ENCODE peak calls at places on chromosomes 5 and 9, in four cellular contexts. U is HepG2, A is SK-N-SH, B is K562. N is an unnamed sample.
A peak's percentile ranks its signal among the peaks of the same experiment; 100 is the strongest.

GRCh38 chr5:42949348-42950090 is 90.6 kb downstream of the ANXA2R start:
- DNase-seq in U (peak; percentile 76), B (no peak), A (peak; percentile 68), N (no peak)

GRCh38 chr5:22850981-22851380 is 2.2 kb downstream of the CDH12 start:
- DNase-seq in B (no peak), A (no peak), U (no peak), N (no peak)

GRCh38 chr5:15031180-15031579 is 159.6 kb upstream of the ANKH start:
- DNase-seq in B (no peak), A (no peak), U (peak; percentile 4), N (no peak)

GRCh38 chr5:17282283-17283120 is 65.1 kb downstream of the BASP1 start:
- DNase-seq in A (no peak), U (no peak), B (no peak), N (no peak)

GRCh38 chr9:107251756-107252322 is 31.2 kb upstream of the RAD23B start:
- DNase-seq in B (no peak), U (peak; percentile 97), A (peak; percentile 36), N (no peak)

GRCh38 chr9:6226696-6227095 is 11.1 kb downstream of the IL33 start:
- DNase-seq in B (no peak), A (no peak), U (no peak), N (no peak)

GRCh38 chr9:115691097-115691496 is 462.5 kb upstream of the PAPPA start:
- DNase-seq in B (no peak), U (no peak), A (no peak), N (no peak)

GRCh38 chr5:38463634-38464521 is 92.6 kb downstream of the LIFR start:
- DNase-seq in U (peak; percentile 83), A (no peak), B (no peak), N (peak; percentile 84)

GRCh38 chr9:137136926-137137607 is 1.9 kb upstream of the GRIN1 start:
- DNase-seq in U (no peak), B (peak; percentile 45), A (no peak), N (no peak)

GRCh38 chr5:169581580-169582227 is 1.9 kb upstream of the SPDL1 start:
- DNase-seq in U (peak; percentile 46), B (peak; percentile 45), A (peak; percentile 39), N (peak; percentile 44)

GRCh38 chr5:101942321-101942882 is 353.7 kb downstream of the SLCO4C1 start:
- DNase-seq in A (peak; percentile 27), U (peak; percentile 27), B (no peak), N (peak; percentile 27)

GRCh38 chr5:146828385-146828784 is 50.2 kb downstream of the PPP2R2B start:
- DNase-seq in U (no peak), B (no peak), A (peak; percentile 47), N (no peak)

GRCh38 chr5:820245-820644 is 30.5 kb downstream of the ZDHHC11 start:
- DNase-seq in A (no peak), B (no peak), U (no peak), N (no peak)

GRCh38 chr9:128899566-128900322 is 17.8 kb downstream of the LRRC8A start:
- DNase-seq in B (no peak), A (no peak), U (no peak), N (no peak)

GRCh38 chr9:124256517-124257069 is 1.2 kb upstream of the NEK6 start:
- DNase-seq in B (no peak), A (no peak), U (peak; percentile 39), N (no peak)

GRCh38 chr5:172630961-172631360 is 10.1 kb upstream of the NEURL1B start:
- DNase-seq in A (no peak), U (no peak), B (no peak), N (no peak)

GRCh38 chr9:115891929-115892328 is 261.7 kb upstream of the PAPPA start:
- DNase-seq in U (no peak), A (no peak), B (no peak), N (no peak)

GRCh38 chr9:74458832-74459231 is 38.3 kb upstream of the RORB start:
- DNase-seq in U (no peak), A (no peak), B (no peak), N (no peak)

GRCh38 chr5:169183581-169183980 is 117.4 kb downstream of the SLIT3 start:
- DNase-seq in A (no peak), U (no peak), B (no peak), N (no peak)

GRCh38 chr5:169895876-169896275 is 84.4 kb downstream of the INSYN2B start:
- DNase-seq in A (no peak), U (no peak), B (no peak), N (no peak)

GRCh38 chr5:67303356-67303755 is 106.8 kb upstream of the CD180 start:
- DNase-seq in U (no peak), A (no peak), B (no peak), N (no peak)

GRCh38 chr9:135869916-135870315 is 37.4 kb downstream of the CAMSAP1 start:
- DNase-seq in B (no peak), A (no peak), U (no peak), N (no peak)

DNA sequence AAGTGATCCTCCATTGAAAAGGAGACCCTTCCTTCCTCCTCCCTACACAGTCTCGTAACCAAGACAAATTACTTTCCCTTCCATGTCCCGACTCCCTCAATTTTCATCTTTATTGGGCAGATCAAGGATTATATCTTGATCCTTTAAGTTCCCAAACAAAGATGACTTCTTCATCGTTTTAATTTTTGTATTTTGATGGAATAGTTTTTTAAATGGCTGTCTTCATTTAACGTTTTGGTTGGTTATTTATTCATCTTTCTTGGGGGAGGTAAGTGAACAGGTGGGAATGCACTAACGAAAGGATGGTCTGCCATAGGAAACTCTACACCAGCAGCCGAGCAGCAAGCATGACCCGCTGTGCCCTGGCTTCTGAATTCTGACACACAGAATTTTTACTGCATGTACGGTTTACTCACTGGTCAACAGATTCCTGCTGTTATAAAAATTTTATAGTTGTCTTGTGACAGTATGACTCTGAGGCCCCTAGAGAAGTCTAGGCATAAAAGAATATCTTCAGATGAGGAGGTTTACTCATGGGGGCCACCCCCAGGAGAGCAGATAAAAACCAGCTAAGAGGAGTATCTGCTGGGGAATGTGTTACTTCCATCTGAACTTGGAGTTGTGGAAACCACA is 137.5 kb upstream of the TUT7 start:
- DNase-seq in U (no peak), B (no peak), A (no peak), N (no peak)
- TF ChIP-seq ELF1 in U (no peak), B (no peak), A (no peak), N (no peak)

GRCh38 chr5:96006291-96006690 is 44.6 kb upstream of the ELL2 start:
- DNase-seq in U (no peak), A (no peak), B (no peak), N (no peak)

GRCh38 chr5:96008987-96009647 is 47.5 kb upstream of the ELL2 start:
- DNase-seq in A (no peak), U (no peak), B (no peak), N (no peak)

GRCh38 chr5:96004754-96005153 is 43.1 kb upstream of the ELL2 start:
- DNase-seq in B (no peak), A (no peak), U (no peak), N (no peak)

GRCh38 chr5:96007051-96007450 is 45.4 kb upstream of the ELL2 start:
- DNase-seq in U (no peak), B (no peak), A (no peak), N (no peak)

GRCh38 chr5:96008487-96008886 is 46.8 kb upstream of the ELL2 start:
- DNase-seq in U (no peak), B (no peak), A (no peak), N (no peak)
- TF ChIP-seq ELF1 in U (no peak), B (no peak), A (no peak), N (no peak)

GRCh38 chr5:83281658-83282057 is 189.9 kb upstream of the VCAN start:
- DNase-seq in A (no peak), U (no peak), B (no peak), N (peak; percentile 89)
- TF ChIP-seq ELF1 in A (peak; percentile 42), U (no peak), B (no peak), N (peak; percentile 27)

GRCh38 chr9:114077162-114077837 is 800 bp downstream of the AMBP start:
- DNase-seq in B (no peak), A (no peak), U (no peak), N (no peak)

GRCh38 chr9:114072181-114073140 is 5.6 kb downstream of the AMBP start:
- DNase-seq in U (no peak), A (no peak), B (no peak), N (no peak)

GRCh38 chr9:114078021-114078780 is at the start of gene AMBP:
- DNase-seq in A (peak; percentile 12), B (peak; percentile 41), U (peak; percentile 96), N (no peak)

GRCh38 chr9:114076237-114077161 is 1.6 kb downstream of the AMBP start:
- DNase-seq in A (no peak), B (no peak), U (peak; percentile 45), N (no peak)

GRCh38 chr9:114075602-114076001 is 2.5 kb downstream of the AMBP start:
- DNase-seq in B (no peak), U (no peak), A (no peak), N (no peak)
- TF ChIP-seq ELF1 in B (no peak), U (no peak), A (no peak), N (no peak)

GRCh38 chr5:51226420-51226735 is 156.9 kb upstream of the ISL1 start:
- DNase-seq in B (no peak), U (peak; percentile 13), A (no peak), N (peak; percentile 40)

GRCh38 chr5:51227963-51228515 is 155.2 kb upstream of the ISL1 start:
- DNase-seq in U (no peak), B (no peak), A (no peak), N (no peak)

GRCh38 chr5:51230336-51230735 is 152.9 kb upstream of the ISL1 start:
- DNase-seq in B (no peak), A (no peak), U (no peak), N (no peak)

DNA sequence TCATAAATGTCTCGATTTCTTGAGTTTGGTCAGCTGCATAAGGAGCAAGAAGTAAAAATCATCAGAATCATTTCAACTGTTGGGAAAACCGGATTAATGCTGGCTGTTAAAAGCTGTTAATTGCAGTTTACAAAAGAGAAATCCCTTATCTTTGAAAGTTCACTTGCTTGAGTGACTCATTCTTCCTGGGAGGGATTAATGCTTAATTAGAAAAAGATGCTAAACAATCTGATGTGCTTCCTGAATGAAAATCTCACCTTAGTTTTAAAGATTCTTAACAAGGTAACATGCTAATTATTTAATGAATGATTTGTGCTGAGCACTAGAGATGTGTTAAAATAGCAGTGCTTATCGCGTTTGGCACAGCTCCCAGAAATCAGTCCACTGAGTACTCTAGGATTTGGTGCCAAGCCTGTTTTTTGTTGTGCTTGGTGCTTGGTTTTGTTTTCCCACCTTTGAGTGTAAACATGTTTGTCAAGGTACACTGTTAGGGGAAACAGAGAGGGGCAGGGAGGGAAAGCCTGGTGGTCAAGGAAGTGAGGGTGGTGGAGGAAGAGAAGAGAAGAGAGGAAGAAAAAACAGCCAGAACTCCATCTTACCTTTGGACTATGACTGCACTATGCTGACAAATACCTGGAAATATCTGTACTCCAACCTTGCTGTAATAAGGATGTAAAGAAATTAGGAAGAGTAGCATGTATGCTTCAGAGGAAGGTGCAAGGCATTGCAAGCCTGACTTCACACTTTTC is 157.4 kb upstream of the ISL1 start:
- DNase-seq in U (no peak), A (no peak), B (no peak), N (no peak)
- TF ChIP-seq ELF1 in U (no peak), A (no peak), B (no peak), N (no peak)

GRCh38 chr9:33465096-33465495 is 8.6 kb downstream of the NOL6 start:
- DNase-seq in U (no peak), A (peak; percentile 4), B (no peak), N (no peak)
- TF ChIP-seq ELF1 in U (no peak), A (no peak), B (no peak), N (no peak)

N was measured in HCT116.